ENCODE peak calls at places on chromosomes 5 and 9, in eight cellular contexts. One of them, this sample, is unnamed. For H3K4me1, the result is how much of the 10 kb centered on the place peaks cover.

GRCh38 chr9:100430286-100430940 is 3.5 kb downstream of the MSANTD3 start:
- DNase-seq in cardiac muscle cell: no peak
- DNase-seq in kidney: no peak
- DNase-seq in lower lobe of right lung: no peak
- DNase-seq in PC-3: no peak
- DNase-seq in upper lobe of right lung: no peak
- DNase-seq in fibroblast of lung: peak
- DNase-seq in esophagus squamous epithelium: no peak
- DNase-seq in this sample: no peak

GRCh38 chr9:81083821-81084512 is 605.4 kb downstream of the TLE1 start:
- DNase-seq in cardiac muscle cell: no peak
- DNase-seq in PC-3: peak
- DNase-seq in lower lobe of right lung: no peak
- DNase-seq in kidney: no peak
- DNase-seq in upper lobe of right lung: no peak
- DNase-seq in esophagus squamous epithelium: no peak
- DNase-seq in fibroblast of lung: peak
- DNase-seq in this sample: no peak

GRCh38 chr5:142827934-142828576 is 57.9 kb downstream of the ARHGAP26 start:
- DNase-seq in cardiac muscle cell: no peak
- DNase-seq in PC-3: peak
- DNase-seq in upper lobe of right lung: no peak
- DNase-seq in lower lobe of right lung: no peak
- DNase-seq in kidney: no peak
- DNase-seq in esophagus squamous epithelium: no peak
- DNase-seq in fibroblast of lung: peak
- DNase-seq in this sample: no peak

GRCh38 chr5:88503065-88503394 is 234.4 kb upstream of the TMEM161B start:
- DNase-seq in esophagus squamous epithelium: no peak
- DNase-seq in kidney: no peak
- DNase-seq in fibroblast of lung: peak
- DNase-seq in PC-3: no peak
- DNase-seq in cardiac muscle cell: no peak
- DNase-seq in lower lobe of right lung: no peak
- DNase-seq in upper lobe of right lung: no peak
- DNase-seq in this sample: no peak

GRCh38 chr5:14581891-14582796 is 552 bp downstream of the OTULINL start:
- DNase-seq in kidney: peak
- DNase-seq in upper lobe of right lung: peak
- DNase-seq in cardiac muscle cell: peak
- DNase-seq in lower lobe of right lung: peak
- DNase-seq in esophagus squamous epithelium: no peak
- DNase-seq in fibroblast of lung: peak
- DNase-seq in PC-3: peak
- DNase-seq in this sample: peak

GRCh38 chr9:100472725-100473261 is at the start of gene TMEFF1:
- DNase-seq in esophagus squamous epithelium: no peak
- DNase-seq in cardiac muscle cell: peak
- DNase-seq in fibroblast of lung: no peak
- DNase-seq in kidney: peak
- DNase-seq in upper lobe of right lung: peak
- DNase-seq in lower lobe of right lung: no peak
- DNase-seq in PC-3: peak
- DNase-seq in this sample: peak

GRCh38 chr9:129381481-129381957 is 203.5 kb upstream of the IER5L start:
- DNase-seq in cardiac muscle cell: no peak
- DNase-seq in esophagus squamous epithelium: no peak
- DNase-seq in kidney: peak
- DNase-seq in fibroblast of lung: no peak
- DNase-seq in PC-3: no peak
- DNase-seq in lower lobe of right lung: no peak
- DNase-seq in upper lobe of right lung: no peak
- DNase-seq in this sample: no peak

GRCh38 chr9:95507456-95508241 is 9.1 kb downstream of the PTCH1 start:
- DNase-seq in kidney: peak
- DNase-seq in cardiac muscle cell: peak
- DNase-seq in PC-3: peak
- DNase-seq in upper lobe of right lung: peak
- DNase-seq in lower lobe of right lung: no peak
- DNase-seq in esophagus squamous epithelium: peak
- DNase-seq in fibroblast of lung: peak
- DNase-seq in this sample: peak

GRCh38 chr9:37944671-37945481 is 40.9 kb upstream of the SLC25A51 start:
- DNase-seq in cardiac muscle cell: peak
- DNase-seq in esophagus squamous epithelium: no peak
- DNase-seq in PC-3: peak
- DNase-seq in fibroblast of lung: no peak
- DNase-seq in lower lobe of right lung: peak
- DNase-seq in upper lobe of right lung: no peak
- DNase-seq in kidney: no peak
- DNase-seq in this sample: no peak

GRCh38 chr5:121968910-121969607 is 7.3 kb downstream of the SRFBP1 start:
- DNase-seq in kidney: no peak
- DNase-seq in lower lobe of right lung: no peak
- DNase-seq in PC-3: peak
- DNase-seq in upper lobe of right lung: no peak
- DNase-seq in cardiac muscle cell: no peak
- DNase-seq in fibroblast of lung: peak
- DNase-seq in esophagus squamous epithelium: no peak
- DNase-seq in this sample: no peak

GRCh38 chr5:113162208-113162607 is 185.6 kb downstream of the DCP2 start:
- DNase-seq in fibroblast of lung: no peak
- DNase-seq in cardiac muscle cell: no peak
- DNase-seq in esophagus squamous epithelium: no peak
- DNase-seq in upper lobe of right lung: no peak
- DNase-seq in kidney: no peak
- DNase-seq in lower lobe of right lung: no peak
- DNase-seq in PC-3: no peak
- DNase-seq in this sample: no peak

GRCh38 chr5:79983618-79984017 is 7.4 kb downstream of the MTX3 start:
- DNase-seq in esophagus squamous epithelium: no peak
- DNase-seq in upper lobe of right lung: no peak
- DNase-seq in PC-3: no peak
- DNase-seq in cardiac muscle cell: no peak
- DNase-seq in kidney: no peak
- DNase-seq in lower lobe of right lung: no peak
- DNase-seq in fibroblast of lung: no peak
- DNase-seq in this sample: no peak

GRCh38 chr9:27474350-27474749 is 49.7 kb upstream of the IFNK start:
- DNase-seq in esophagus squamous epithelium: no peak
- DNase-seq in cardiac muscle cell: no peak
- DNase-seq in lower lobe of right lung: no peak
- DNase-seq in fibroblast of lung: no peak
- DNase-seq in kidney: no peak
- DNase-seq in PC-3: no peak
- DNase-seq in upper lobe of right lung: no peak
- DNase-seq in this sample: no peak

GRCh38 chr5:147046226-147046625 is 167.7 kb upstream of the PPP2R2B start:
- DNase-seq in lower lobe of right lung: no peak
- DNase-seq in cardiac muscle cell: no peak
- DNase-seq in upper lobe of right lung: no peak
- DNase-seq in fibroblast of lung: no peak
- DNase-seq in kidney: no peak
- DNase-seq in PC-3: no peak
- DNase-seq in esophagus squamous epithelium: no peak
- DNase-seq in this sample: no peak

GRCh38 chr5:79935992-79936643 is 54.9 kb downstream of the MTX3 start:
- DNase-seq in lower lobe of right lung: no peak
- DNase-seq in kidney: no peak
- DNase-seq in fibroblast of lung: peak
- DNase-seq in esophagus squamous epithelium: no peak
- DNase-seq in PC-3: no peak
- DNase-seq in cardiac muscle cell: no peak
- DNase-seq in upper lobe of right lung: no peak
- DNase-seq in this sample: no peak

GRCh38 chr5:30768061-30768460 is 425.4 kb upstream of the CDH6 start:
- DNase-seq in upper lobe of right lung: no peak
- DNase-seq in cardiac muscle cell: no peak
- DNase-seq in fibroblast of lung: no peak
- DNase-seq in PC-3: no peak
- DNase-seq in esophagus squamous epithelium: no peak
- DNase-seq in kidney: no peak
- DNase-seq in lower lobe of right lung: no peak
- DNase-seq in this sample: no peak

GRCh38 chr9:134661299-134661698 is 19.7 kb downstream of the COL5A1 start:
- DNase-seq in esophagus squamous epithelium: no peak
- DNase-seq in upper lobe of right lung: peak
- DNase-seq in kidney: peak
- DNase-seq in fibroblast of lung: no peak
- DNase-seq in cardiac muscle cell: no peak
- DNase-seq in lower lobe of right lung: no peak
- DNase-seq in PC-3: no peak
- DNase-seq in this sample: no peak

GRCh38 chr5:50440651-50441478 is at the start of gene EMB:
- DNase-seq in esophagus squamous epithelium: peak
- DNase-seq in upper lobe of right lung: peak
- DNase-seq in fibroblast of lung: peak
- DNase-seq in lower lobe of right lung: peak
- DNase-seq in cardiac muscle cell: peak
- DNase-seq in kidney: peak
- DNase-seq in PC-3: peak
- DNase-seq in this sample: peak

GRCh38 chr9:95516221-95516735 is 493 bp downstream of the PTCH1 start:
- DNase-seq in PC-3: no peak
- DNase-seq in upper lobe of right lung: no peak
- DNase-seq in fibroblast of lung: no peak
- DNase-seq in cardiac muscle cell: peak
- DNase-seq in kidney: peak
- DNase-seq in lower lobe of right lung: no peak
- DNase-seq in esophagus squamous epithelium: no peak
- DNase-seq in this sample: no peak

GRCh38 chr9:102521097-102521755 is 473.9 kb upstream of the CYLC2 start:
- DNase-seq in PC-3: no peak
- DNase-seq in upper lobe of right lung: no peak
- DNase-seq in fibroblast of lung: no peak
- DNase-seq in lower lobe of right lung: no peak
- DNase-seq in kidney: no peak
- DNase-seq in esophagus squamous epithelium: no peak
- DNase-seq in cardiac muscle cell: no peak
- DNase-seq in this sample: no peak

GRCh38 chr5:99901972-99902371 is 633.2 kb upstream of the FAM174A start:
- DNase-seq in esophagus squamous epithelium: no peak
- DNase-seq in kidney: no peak
- DNase-seq in lower lobe of right lung: no peak
- DNase-seq in PC-3: no peak
- DNase-seq in upper lobe of right lung: no peak
- DNase-seq in cardiac muscle cell: no peak
- DNase-seq in fibroblast of lung: no peak
- DNase-seq in this sample: no peak

GRCh38 chr5:452856-453710 is 10.1 kb downstream of the EXOC3 start:
- DNase-seq in upper lobe of right lung: peak
- DNase-seq in kidney: peak
- DNase-seq in cardiac muscle cell: no peak
- DNase-seq in esophagus squamous epithelium: no peak
- DNase-seq in fibroblast of lung: no peak
- DNase-seq in lower lobe of right lung: no peak
- DNase-seq in PC-3: no peak
- DNase-seq in this sample: no peak

GRCh38 chr5:27316283-27316675 is 277.9 kb upstream of the CDH9 start:
- DNase-seq in fibroblast of lung: peak
- DNase-seq in PC-3: peak
- DNase-seq in kidney: no peak
- DNase-seq in cardiac muscle cell: no peak
- DNase-seq in lower lobe of right lung: no peak
- DNase-seq in esophagus squamous epithelium: no peak
- DNase-seq in upper lobe of right lung: no peak
- DNase-seq in this sample: no peak

DNA sequence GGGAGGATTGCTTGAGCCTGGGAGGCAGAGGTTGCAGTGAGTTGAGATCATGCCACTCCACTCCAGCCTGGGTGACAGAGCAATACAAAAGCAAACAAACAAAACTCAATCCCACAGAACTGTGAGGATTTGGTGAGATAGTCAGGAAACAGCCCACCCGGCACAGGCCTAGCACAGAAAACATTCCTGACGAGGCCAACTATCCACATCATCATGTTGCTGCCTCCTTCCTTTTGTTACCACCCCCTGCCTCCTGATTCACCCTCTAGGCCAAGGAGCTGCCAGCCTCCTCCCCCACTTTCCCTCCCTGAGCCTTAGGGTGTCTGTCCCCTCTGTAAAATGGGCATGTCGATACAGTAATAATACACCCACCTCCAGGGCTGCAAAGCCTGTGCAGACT is 39.0 kb downstream of the STK10 start:
- DNase-seq in kidney: no peak
- DNase-seq in PC-3: no peak
- DNase-seq in esophagus squamous epithelium: no peak
- DNase-seq in lower lobe of right lung: no peak
- DNase-seq in fibroblast of lung: peak
- DNase-seq in upper lobe of right lung: no peak
- DNase-seq in cardiac muscle cell: no peak
- DNase-seq in this sample: no peak
- H3K4me3 ChIP-seq in kidney: no peak
- H3K4me3 ChIP-seq in PC-3: no peak
- H3K4me3 ChIP-seq in esophagus squamous epithelium: no peak
- H3K4me3 ChIP-seq in lower lobe of right lung: no peak
- H3K4me3 ChIP-seq in fibroblast of lung: no peak
- H3K4me3 ChIP-seq in upper lobe of right lung: no peak
- H3K4me3 ChIP-seq in cardiac muscle cell: no peak
- H3K4me3 ChIP-seq in this sample: no peak

GRCh38 chr9:75890541-75891276 is at the start of gene PCSK5:
- DNase-seq in fibroblast of lung: peak
- DNase-seq in lower lobe of right lung: peak
- DNase-seq in kidney: peak
- DNase-seq in esophagus squamous epithelium: peak
- DNase-seq in upper lobe of right lung: peak
- DNase-seq in PC-3: peak
- DNase-seq in cardiac muscle cell: peak
- DNase-seq in this sample: peak
- TF ChIP-seq CTCF in fibroblast of lung: peak
- TF ChIP-seq CTCF in lower lobe of right lung: peak
- TF ChIP-seq CTCF in kidney: peak
- TF ChIP-seq CTCF in esophagus squamous epithelium: no peak
- TF ChIP-seq CTCF in upper lobe of right lung: peak
- TF ChIP-seq CTCF in PC-3: no peak
- TF ChIP-seq CTCF in cardiac muscle cell: peak
- TF ChIP-seq CTCF in this sample: no peak

GRCh38 chr5:119285070-119285916 is 70.5 kb upstream of the TNFAIP8 start:
- DNase-seq in lower lobe of right lung: no peak
- DNase-seq in PC-3: no peak
- DNase-seq in fibroblast of lung: no peak
- DNase-seq in cardiac muscle cell: no peak
- DNase-seq in kidney: no peak
- DNase-seq in upper lobe of right lung: no peak
- DNase-seq in esophagus squamous epithelium: no peak
- DNase-seq in this sample: no peak
- H3K4me1 ChIP-seq in lower lobe of right lung: half or more
- H3K4me1 ChIP-seq in PC-3: under half
- H3K4me1 ChIP-seq in fibroblast of lung: under half
- H3K4me1 ChIP-seq in cardiac muscle cell: under half
- H3K4me1 ChIP-seq in kidney: under half
- H3K4me1 ChIP-seq in upper lobe of right lung: under half
- H3K4me1 ChIP-seq in esophagus squamous epithelium: under half
- H3K4me1 ChIP-seq in this sample: under half

GRCh38 chr9:120918931-120919638 is 7.5 kb downstream of the TRAF1 start:
- DNase-seq in fibroblast of lung: no peak
- DNase-seq in cardiac muscle cell: peak
- DNase-seq in lower lobe of right lung: no peak
- DNase-seq in PC-3: no peak
- DNase-seq in esophagus squamous epithelium: no peak
- DNase-seq in upper lobe of right lung: no peak
- DNase-seq in kidney: no peak
- DNase-seq in this sample: no peak
- H3K4me3 ChIP-seq in fibroblast of lung: no peak
- H3K4me3 ChIP-seq in cardiac muscle cell: no peak
- H3K4me3 ChIP-seq in lower lobe of right lung: no peak
- H3K4me3 ChIP-seq in PC-3: no peak
- H3K4me3 ChIP-seq in esophagus squamous epithelium: no peak
- H3K4me3 ChIP-seq in upper lobe of right lung: no peak
- H3K4me3 ChIP-seq in kidney: no peak
- H3K4me3 ChIP-seq in this sample: no peak

This sample was measured in mucosa of descending colon.